ENCODE peak calls at places on chromosomes 6 and 20, in five cellular contexts. Q, L, H, Z and R are unnamed samples.

GRCh38 chr6:5994234-5994998 is 12.3 kb downstream of the NRN1 start:
- ATAC-seq in L (no peak), H (peak), Q (no peak), Z (no peak), R (no peak)

GRCh38 chr6:51844391-51844735 is 243.1 kb downstream of the PKHD1 start:
- ATAC-seq in L (no peak), H (no peak), Z (no peak), Q (no peak), R (no peak)

GRCh38 chr6:36455486-36456027 is 12.8 kb downstream of the KCTD20 start:
- ATAC-seq in H (no peak), Z (no peak), Q (peak), L (no peak), R (peak)

GRCh38 chr6:51152594-51152993 is 333.9 kb downstream of the TFAP2B start:
- ATAC-seq in H (no peak), L (no peak), Z (no peak), Q (no peak), R (no peak)

GRCh38 chr6:15615837-15616236 is 47.0 kb downstream of the DTNBP1 start:
- ATAC-seq in Q (peak), L (no peak), Z (no peak), H (peak), R (peak)

GRCh38 chr6:98323605-98324004 is 510.8 kb upstream of the POU3F2 start:
- ATAC-seq in L (no peak), H (no peak), Q (no peak), Z (no peak), R (no peak)

GRCh38 chr20:44134897-44135810 is 51.8 kb downstream of the JPH2 start:
- ATAC-seq in L (no peak), H (peak), Z (peak), Q (no peak), R (peak)

GRCh38 chr6:14197118-14197517 is 79.5 kb downstream of the CD83 start:
- ATAC-seq in H (no peak), L (no peak), Q (no peak), Z (no peak), R (no peak)

GRCh38 chr6:158322724-158323560 is 10.7 kb downstream of the TULP4 start:
- ATAC-seq in Z (no peak), H (peak), Q (peak), L (peak), R (peak)